ENCODE peak calls at places on chromosome 12, in seven cellular contexts. One of them, this sample, is unnamed.

GRCh38 chr12:92703777-92704176 is 988 bp downstream of the PLEKHG7 start:
- DNase-seq in AG10803: no peak
- DNase-seq in RPMI7951: no peak
- DNase-seq in dermis blood vessel endothelial cell: no peak
- DNase-seq in fibroblast of the conjunctiva: no peak
- DNase-seq in T-helper 17 cell: no peak
- DNase-seq in GM12878: no peak
- DNase-seq in this sample: no peak

GRCh38 chr12:109475993-109476806 is 900 bp downstream of the KCTD10 start:
- DNase-seq in AG10803: peak; percentile 48
- DNase-seq in RPMI7951: no peak
- DNase-seq in dermis blood vessel endothelial cell: peak; percentile 16
- DNase-seq in fibroblast of the conjunctiva: no peak
- DNase-seq in T-helper 17 cell: no peak
- DNase-seq in GM12878: no peak
- DNase-seq in this sample: no peak

GRCh38 chr12:50390284-50390683 is 6.1 kb downstream of the FAM186A start:
- DNase-seq in AG10803: peak; percentile 95
- DNase-seq in RPMI7951: peak; percentile 83
- DNase-seq in dermis blood vessel endothelial cell: peak; percentile 89
- DNase-seq in fibroblast of the conjunctiva: peak; percentile 80
- DNase-seq in T-helper 17 cell: no peak
- DNase-seq in GM12878: no peak
- DNase-seq in this sample: peak; percentile 70

GRCh38 chr12:121397521-121397920 is 2.4 kb upstream of the RNF34 start:
- DNase-seq in AG10803: no peak
- DNase-seq in RPMI7951: no peak
- DNase-seq in dermis blood vessel endothelial cell: no peak
- DNase-seq in fibroblast of the conjunctiva: no peak
- DNase-seq in T-helper 17 cell: no peak
- DNase-seq in GM12878: no peak
- DNase-seq in this sample: no peak

GRCh38 chr12:123150273-123150803 is 552 bp downstream of the PITPNM2 start:
- DNase-seq in AG10803: no peak
- DNase-seq in RPMI7951: peak; percentile 27
- DNase-seq in dermis blood vessel endothelial cell: peak; percentile 39
- DNase-seq in fibroblast of the conjunctiva: no peak
- DNase-seq in T-helper 17 cell: no peak
- DNase-seq in GM12878: no peak
- DNase-seq in this sample: no peak

GRCh38 chr12:30268036-30268435 is 427.6 kb downstream of the IPO8 start:
- DNase-seq in AG10803: peak; percentile 18
- DNase-seq in RPMI7951: no peak
- DNase-seq in dermis blood vessel endothelial cell: no peak
- DNase-seq in fibroblast of the conjunctiva: no peak
- DNase-seq in T-helper 17 cell: no peak
- DNase-seq in GM12878: no peak
- DNase-seq in this sample: no peak

GRCh38 chr12:71071466-71072097 is 86.2 kb downstream of the TSPAN8 start:
- DNase-seq in AG10803: no peak
- DNase-seq in RPMI7951: no peak
- DNase-seq in dermis blood vessel endothelial cell: no peak
- DNase-seq in fibroblast of the conjunctiva: no peak
- DNase-seq in T-helper 17 cell: no peak
- DNase-seq in GM12878: no peak
- DNase-seq in this sample: no peak

GRCh38 chr12:2094597-2094996 is 41.8 kb downstream of the CACNA1C start:
- DNase-seq in AG10803: peak; percentile 45
- DNase-seq in RPMI7951: peak; percentile 57
- DNase-seq in dermis blood vessel endothelial cell: no peak
- DNase-seq in fibroblast of the conjunctiva: no peak
- DNase-seq in T-helper 17 cell: no peak
- DNase-seq in GM12878: no peak
- DNase-seq in this sample: no peak

GRCh38 chr12:87982208-87982607 is 47.0 kb downstream of the C12orf50 start:
- DNase-seq in AG10803: peak; percentile 1
- DNase-seq in RPMI7951: no peak
- DNase-seq in dermis blood vessel endothelial cell: no peak
- DNase-seq in fibroblast of the conjunctiva: no peak
- DNase-seq in T-helper 17 cell: no peak
- DNase-seq in GM12878: no peak
- DNase-seq in this sample: no peak

GRCh38 chr12:1925125-1925963 is 6.9 kb upstream of the CACNA2D4 start:
- DNase-seq in AG10803: no peak
- DNase-seq in RPMI7951: no peak
- DNase-seq in dermis blood vessel endothelial cell: no peak
- DNase-seq in fibroblast of the conjunctiva: no peak
- DNase-seq in T-helper 17 cell: no peak
- DNase-seq in GM12878: no peak
- DNase-seq in this sample: no peak

GRCh38 chr12:45336331-45336730 is 120.4 kb downstream of the ANO6 start:
- DNase-seq in AG10803: peak; percentile 91
- DNase-seq in RPMI7951: peak; percentile 86
- DNase-seq in dermis blood vessel endothelial cell: peak; percentile 30
- DNase-seq in fibroblast of the conjunctiva: peak; percentile 86
- DNase-seq in T-helper 17 cell: no peak
- DNase-seq in GM12878: no peak
- DNase-seq in this sample: peak; percentile 88

GRCh38 chr12:114895822-114896221 is 211.8 kb upstream of the TBX3 start:
- DNase-seq in AG10803: no peak
- DNase-seq in RPMI7951: peak; percentile 35
- DNase-seq in dermis blood vessel endothelial cell: no peak
- DNase-seq in fibroblast of the conjunctiva: no peak
- DNase-seq in T-helper 17 cell: no peak
- DNase-seq in GM12878: no peak
- DNase-seq in this sample: no peak

GRCh38 chr12:55470088-55470830 is at the start of gene OR6C70:
- DNase-seq in AG10803: no peak
- DNase-seq in RPMI7951: peak; percentile 58
- DNase-seq in dermis blood vessel endothelial cell: no peak
- DNase-seq in fibroblast of the conjunctiva: no peak
- DNase-seq in T-helper 17 cell: no peak
- DNase-seq in GM12878: no peak
- DNase-seq in this sample: no peak

GRCh38 chr12:4934651-4935050 is 24.9 kb downstream of the KCNA1 start:
- DNase-seq in AG10803: no peak
- DNase-seq in RPMI7951: no peak
- DNase-seq in dermis blood vessel endothelial cell: peak; percentile 11
- DNase-seq in fibroblast of the conjunctiva: no peak
- DNase-seq in T-helper 17 cell: no peak
- DNase-seq in GM12878: no peak
- DNase-seq in this sample: no peak

GRCh38 chr12:54378791-54379400 is 5.6 kb downstream of the ZNF385A start:
- DNase-seq in AG10803: no peak
- DNase-seq in RPMI7951: peak; percentile 57
- DNase-seq in dermis blood vessel endothelial cell: peak; percentile 56
- DNase-seq in fibroblast of the conjunctiva: no peak
- DNase-seq in T-helper 17 cell: no peak
- DNase-seq in GM12878: no peak
- DNase-seq in this sample: no peak

GRCh38 chr12:98073610-98074009 is 441.8 kb upstream of the TMPO start:
- DNase-seq in AG10803: no peak
- DNase-seq in RPMI7951: no peak
- DNase-seq in dermis blood vessel endothelial cell: no peak
- DNase-seq in fibroblast of the conjunctiva: no peak
- DNase-seq in T-helper 17 cell: no peak
- DNase-seq in GM12878: no peak
- DNase-seq in this sample: no peak

GRCh38 chr12:46222642-46223041 is 46.2 kb downstream of the SLC38A1 start:
- DNase-seq in AG10803: no peak
- DNase-seq in RPMI7951: no peak
- DNase-seq in dermis blood vessel endothelial cell: no peak
- DNase-seq in fibroblast of the conjunctiva: no peak
- DNase-seq in T-helper 17 cell: no peak
- DNase-seq in GM12878: no peak
- DNase-seq in this sample: no peak

GRCh38 chr12:113005759-113006158 is 27.4 kb downstream of the OAS2 start:
- DNase-seq in AG10803: peak; percentile 3
- DNase-seq in RPMI7951: peak; percentile 24
- DNase-seq in dermis blood vessel endothelial cell: peak; percentile 52
- DNase-seq in fibroblast of the conjunctiva: no peak
- DNase-seq in T-helper 17 cell: no peak
- DNase-seq in GM12878: no peak
- DNase-seq in this sample: no peak

GRCh38 chr12:12439636-12440035 is 82.8 kb downstream of the BORCS5 start:
- DNase-seq in AG10803: peak; percentile 33
- DNase-seq in RPMI7951: peak; percentile 65
- DNase-seq in dermis blood vessel endothelial cell: peak; percentile 98
- DNase-seq in fibroblast of the conjunctiva: no peak
- DNase-seq in T-helper 17 cell: peak; percentile 32
- DNase-seq in GM12878: no peak
- DNase-seq in this sample: no peak

GRCh38 chr12:38053655-38054464 is 262.7 kb upstream of the ALG10B start:
- DNase-seq in AG10803: no peak
- DNase-seq in RPMI7951: peak; percentile 77
- DNase-seq in dermis blood vessel endothelial cell: no peak
- DNase-seq in fibroblast of the conjunctiva: no peak
- DNase-seq in T-helper 17 cell: no peak
- DNase-seq in GM12878: no peak
- DNase-seq in this sample: no peak

GRCh38 chr12:57340104-57340503 is 89.1 kb upstream of the STAC3 start:
- DNase-seq in AG10803: peak; percentile 56
- DNase-seq in RPMI7951: peak; percentile 21
- DNase-seq in dermis blood vessel endothelial cell: peak; percentile 75
- DNase-seq in fibroblast of the conjunctiva: peak; percentile 9
- DNase-seq in T-helper 17 cell: no peak
- DNase-seq in GM12878: no peak
- DNase-seq in this sample: peak; percentile 20

GRCh38 chr12:8780389-8780788 is 42.0 kb upstream of the A2ML1 start:
- DNase-seq in AG10803: peak; percentile 35
- DNase-seq in RPMI7951: peak; percentile 7
- DNase-seq in dermis blood vessel endothelial cell: peak; percentile 54
- DNase-seq in fibroblast of the conjunctiva: peak; percentile 20
- DNase-seq in T-helper 17 cell: no peak
- DNase-seq in GM12878: no peak
- DNase-seq in this sample: no peak

GRCh38 chr12:74328623-74329022 is 209.0 kb upstream of the ATXN7L3B start:
- DNase-seq in AG10803: no peak
- DNase-seq in RPMI7951: no peak
- DNase-seq in dermis blood vessel endothelial cell: no peak
- DNase-seq in fibroblast of the conjunctiva: no peak
- DNase-seq in T-helper 17 cell: no peak
- DNase-seq in GM12878: no peak
- DNase-seq in this sample: no peak

GRCh38 chr12:123808167-123808566 is 46.1 kb downstream of the DNAH10 start:
- DNase-seq in AG10803: peak; percentile 31
- DNase-seq in RPMI7951: peak; percentile 43
- DNase-seq in dermis blood vessel endothelial cell: peak; percentile 10
- DNase-seq in fibroblast of the conjunctiva: no peak
- DNase-seq in T-helper 17 cell: no peak
- DNase-seq in GM12878: no peak
- DNase-seq in this sample: no peak

GRCh38 chr12:82883396-82884360 is 197.0 kb downstream of the TMTC2 start:
- DNase-seq in AG10803: no peak
- DNase-seq in RPMI7951: peak; percentile 8
- DNase-seq in dermis blood vessel endothelial cell: no peak
- DNase-seq in fibroblast of the conjunctiva: no peak
- DNase-seq in T-helper 17 cell: no peak
- DNase-seq in GM12878: no peak
- DNase-seq in this sample: no peak

GRCh38 chr12:5201554-5202243 is 158.0 kb downstream of the KCNA5 start:
- DNase-seq in AG10803: no peak
- DNase-seq in RPMI7951: no peak
- DNase-seq in dermis blood vessel endothelial cell: no peak
- DNase-seq in fibroblast of the conjunctiva: no peak
- DNase-seq in T-helper 17 cell: no peak
- DNase-seq in GM12878: no peak
- DNase-seq in this sample: no peak

GRCh38 chr12:2834581-2835491 is at the start of gene NRIP2:
- DNase-seq in AG10803: peak; percentile 35
- DNase-seq in RPMI7951: no peak
- DNase-seq in dermis blood vessel endothelial cell: peak; percentile 34
- DNase-seq in fibroblast of the conjunctiva: peak; percentile 42
- DNase-seq in T-helper 17 cell: no peak
- DNase-seq in GM12878: no peak
- DNase-seq in this sample: peak; percentile 25

GRCh38 chr12:128956755-128957154 is 103.5 kb downstream of the GLT1D1 start:
- DNase-seq in AG10803: no peak
- DNase-seq in RPMI7951: no peak
- DNase-seq in dermis blood vessel endothelial cell: no peak
- DNase-seq in fibroblast of the conjunctiva: no peak
- DNase-seq in T-helper 17 cell: no peak
- DNase-seq in GM12878: no peak
- DNase-seq in this sample: no peak

GRCh38 chr12:55416961-55417360 is 9.1 kb upstream of the OR6C76 start:
- DNase-seq in AG10803: no peak
- DNase-seq in RPMI7951: no peak
- DNase-seq in dermis blood vessel endothelial cell: no peak
- DNase-seq in fibroblast of the conjunctiva: no peak
- DNase-seq in T-helper 17 cell: no peak
- DNase-seq in GM12878: no peak
- DNase-seq in this sample: no peak

GRCh38 chr12:104370989-104371870 is 67.7 kb downstream of the EID3 start:
- DNase-seq in AG10803: peak; percentile 77
- DNase-seq in RPMI7951: peak; percentile 84
- DNase-seq in dermis blood vessel endothelial cell: peak; percentile 81
- DNase-seq in fibroblast of the conjunctiva: no peak
- DNase-seq in T-helper 17 cell: no peak
- DNase-seq in GM12878: no peak
- DNase-seq in this sample: peak; percentile 37

GRCh38 chr12:120529641-120530314 is 820 bp upstream of the COQ5 start:
- DNase-seq in AG10803: peak; percentile 49
- DNase-seq in RPMI7951: peak; percentile 51
- DNase-seq in dermis blood vessel endothelial cell: peak; percentile 74
- DNase-seq in fibroblast of the conjunctiva: no peak
- DNase-seq in T-helper 17 cell: no peak
- DNase-seq in GM12878: no peak
- DNase-seq in this sample: no peak

GRCh38 chr12:105812356-105812755 is 326.4 kb downstream of the NUAK1 start:
- DNase-seq in AG10803: no peak
- DNase-seq in RPMI7951: no peak
- DNase-seq in dermis blood vessel endothelial cell: no peak
- DNase-seq in fibroblast of the conjunctiva: no peak
- DNase-seq in T-helper 17 cell: no peak
- DNase-seq in GM12878: no peak
- DNase-seq in this sample: no peak

GRCh38 chr12:83865431-83865830 is 1047.2 kb downstream of the SLC6A15 start:
- DNase-seq in AG10803: no peak
- DNase-seq in RPMI7951: no peak
- DNase-seq in dermis blood vessel endothelial cell: no peak
- DNase-seq in fibroblast of the conjunctiva: no peak
- DNase-seq in T-helper 17 cell: no peak
- DNase-seq in GM12878: no peak
- DNase-seq in this sample: no peak

GRCh38 chr12:120072472-120072871 is 44.1 kb downstream of the RAB35 start:
- DNase-seq in AG10803: no peak
- DNase-seq in RPMI7951: no peak
- DNase-seq in dermis blood vessel endothelial cell: no peak
- DNase-seq in fibroblast of the conjunctiva: no peak
- DNase-seq in T-helper 17 cell: no peak
- DNase-seq in GM12878: no peak
- DNase-seq in this sample: no peak

GRCh38 chr12:52884526-52885293 is 20.2 kb downstream of the KRT8 start:
- DNase-seq in AG10803: peak; percentile 34
- DNase-seq in RPMI7951: peak; percentile 45
- DNase-seq in dermis blood vessel endothelial cell: peak; percentile 75
- DNase-seq in fibroblast of the conjunctiva: no peak
- DNase-seq in T-helper 17 cell: peak; percentile 58
- DNase-seq in GM12878: no peak
- DNase-seq in this sample: no peak

GRCh38 chr12:101243074-101243473 is 33.0 kb upstream of the SLC5A8 start:
- DNase-seq in AG10803: no peak
- DNase-seq in RPMI7951: no peak
- DNase-seq in dermis blood vessel endothelial cell: no peak
- DNase-seq in fibroblast of the conjunctiva: no peak
- DNase-seq in T-helper 17 cell: no peak
- DNase-seq in GM12878: no peak
- DNase-seq in this sample: no peak

GRCh38 chr12:72274926-72275325 is 2.8 kb downstream of the TRHDE start:
- DNase-seq in AG10803: peak; percentile 76
- DNase-seq in RPMI7951: no peak
- DNase-seq in dermis blood vessel endothelial cell: no peak
- DNase-seq in fibroblast of the conjunctiva: no peak
- DNase-seq in T-helper 17 cell: no peak
- DNase-seq in GM12878: no peak
- DNase-seq in this sample: no peak

GRCh38 chr12:126069549-126070165 is 1004.4 kb downstream of the AACS start:
- DNase-seq in AG10803: peak; percentile 15
- DNase-seq in RPMI7951: peak; percentile 48
- DNase-seq in dermis blood vessel endothelial cell: peak; percentile 55
- DNase-seq in fibroblast of the conjunctiva: peak; percentile 8
- DNase-seq in T-helper 17 cell: peak; percentile 10
- DNase-seq in GM12878: no peak
- DNase-seq in this sample: peak; percentile 27